ENCODE peak calls at places on chromosomes 13 and 19, in five cellular contexts. V is glutamatergic neuron; L is GM12878; G is stimulated activated CD4-positive, alpha-beta T cell treated with anti-CD3 and anti-CD28 coated beads, Interleukin-15, amount 100 ng/mL, for 1 hour; J is non-pigmented ciliary epithelial cell. D is an unnamed sample.

GRCh38 chr19:51086153-51086850 is 3.6 kb upstream of the KLK14 start:
- DNase-seq in V (no peak), L (no peak), G (no peak), J (no peak), D (no peak)

GRCh38 chr19:43148233-43148632 is 38.1 kb downstream of the PSG5 start:
- DNase-seq in V (no peak), L (no peak), G (no peak), J (peak; percentile 89), D (peak; percentile 98)

GRCh38 chr19:1511989-1512338 is 855 bp downstream of the ADAMTSL5 start:
- DNase-seq in V (no peak), L (no peak), G (no peak), J (no peak), D (no peak)

GRCh38 chr13:111114362-111115050 is 604 bp upstream of the ARHGEF7 start:
- DNase-seq in V (peak; percentile 75), L (no peak), G (no peak), J (no peak), D (peak; percentile 25)

GRCh38 chr19:15508035-15508710 is at the start of gene CYP4F22:
- DNase-seq in V (peak; percentile 30), L (no peak), G (no peak), J (no peak), D (no peak)

GRCh38 chr19:5001547-5002131 is 32.7 kb downstream of the KDM4B start:
- DNase-seq in V (peak; percentile 63), L (no peak), G (no peak), J (no peak), D (peak; percentile 45)

GRCh38 chr13:110676511-110677204 is 29.3 kb downstream of the CARS2 start:
- DNase-seq in V (no peak), L (peak; percentile 63), G (no peak), J (no peak), D (no peak)

GRCh38 chr19:36009220-36009619 is 607 bp upstream of the SYNE4 start:
- DNase-seq in V (peak; percentile 75), L (no peak), G (no peak), J (no peak), D (no peak)

GRCh38 chr13:35817642-35818576 is 313.3 kb downstream of the DCLK1 start:
- DNase-seq in V (no peak), L (no peak), G (no peak), J (no peak), D (no peak)

GRCh38 chr19:47331931-47332547 is at the start of gene C5AR2:
- DNase-seq in V (no peak), L (no peak), G (no peak), J (no peak), D (no peak)

GRCh38 chr13:30898070-30898469 is 8.0 kb upstream of the MEDAG start:
- DNase-seq in V (no peak), L (no peak), G (no peak), J (no peak), D (no peak)

GRCh38 chr19:6527893-6528543 is 2.8 kb upstream of the TNFSF9 start:
- DNase-seq in V (no peak), L (peak; percentile 96), G (no peak), J (no peak), D (no peak)

GRCh38 chr19:54795763-54796162 is 7.6 kb upstream of the KIR2DL4 start:
- DNase-seq in V (no peak), L (no peak), G (no peak), J (no peak), D (no peak)

GRCh38 chr13:25462301-25463125 is 90.7 kb downstream of the ATP8A2 start:
- DNase-seq in V (no peak), L (no peak), G (no peak), J (no peak), D (peak; percentile 78)

GRCh38 chr19:29449371-29449770 is 76.4 kb upstream of the VSTM2B start:
- DNase-seq in V (no peak), L (no peak), G (no peak), J (no peak), D (no peak)

GRCh38 chr19:46551175-46551574 is 50.0 kb upstream of the CALM3 start:
- DNase-seq in V (no peak), L (no peak), G (no peak), J (no peak), D (no peak)

GRCh38 chr13:73803997-73804396 is 330.2 kb downstream of the KLF12 start:
- DNase-seq in V (no peak), L (no peak), G (no peak), J (peak; percentile 32), D (peak; percentile 68)

D was measured in foreskin keratinocyte.